ENCODE peak calls at places on chromosomes 16 and 17, in six cellular contexts. W, T, K, O, E and N are unnamed samples.

GRCh38 chr17:18257747-18258355 is 687 bp downstream of the FLII start:
- DNase-seq in E (peak; percentile 80), T (peak; percentile 90), O (no peak), K (peak; percentile 38), W (peak; percentile 91), N (no peak)

GRCh38 chr16:54286330-54287017 is at the start of gene IRX3:
- DNase-seq in K (no peak), O (peak; percentile 90), W (peak; percentile 92), E (peak; percentile 97), T (peak; percentile 72), N (peak; percentile 60)

GRCh38 chr17:39167492-39167891 is 1.5 kb upstream of the ARL5C start:
- DNase-seq in O (no peak), T (no peak), W (no peak), K (no peak), E (peak; percentile 17), N (peak; percentile 92)

GRCh38 chr17:82449136-82449882 is 1.2 kb downstream of the CYBC1 start:
- DNase-seq in W (no peak), O (peak; percentile 96), K (peak; percentile 59), T (no peak), E (no peak), N (no peak)

GRCh38 chr16:66326995-66327513 is 39.4 kb upstream of the CDH5 start:
- DNase-seq in E (no peak), O (peak; percentile 50), K (no peak), W (no peak), T (no peak), N (no peak)

GRCh38 chr17:31581022-31581483 is 189.6 kb downstream of the RAB11FIP4 start:
- DNase-seq in O (no peak), E (peak; percentile 98), K (no peak), T (peak; percentile 92), W (peak; percentile 90), N (no peak)

GRCh38 chr17:59366773-59367656 is 35.6 kb downstream of the YPEL2 start:
- DNase-seq in K (no peak), E (no peak), O (peak; percentile 20), T (no peak), W (peak; percentile 49), N (no peak)

GRCh38 chr16:4681471-4682083 is 11.8 kb upstream of the NUDT16L1 start:
- DNase-seq in E (no peak), K (no peak), O (no peak), T (no peak), W (no peak), N (no peak)

GRCh38 chr17:17089796-17090641 is 47.8 kb downstream of the MPRIP start:
- DNase-seq in K (no peak), W (no peak), T (peak; percentile 25), E (no peak), O (no peak), N (no peak)

GRCh38 chr16:57984443-57985203 is 13.7 kb upstream of the CNGB1 start:
- DNase-seq in E (peak; percentile 64), T (peak; percentile 90), W (peak; percentile 34), O (no peak), K (peak; percentile 90), N (no peak)

GRCh38 chr16:3098459-3099394 is at the start of gene ZSCAN10:
- DNase-seq in O (no peak), E (no peak), W (no peak), T (no peak), K (no peak), N (no peak)

GRCh38 chr17:19306160-19307111 is 56.1 kb downstream of the B9D1 start:
- DNase-seq in W (no peak), K (peak; percentile 26), O (no peak), E (peak; percentile 77), T (no peak), N (no peak)

GRCh38 chr16:523097-523741 is 4.3 kb upstream of the CAPN15 start:
- DNase-seq in W (no peak), E (no peak), T (no peak), K (no peak), O (no peak), N (no peak)